ENCODE peak calls at places on chromosomes 2 and 18, in four cellular contexts. One of them, this sample, is unnamed.

GRCh38 chr2:10412380-10412779 is 35.7 kb downstream of the ODC1 start:
- DNase-seq in adrenal gland: no peak
- DNase-seq in foreskin fibroblast: no peak
- DNase-seq in neural crest cell: peak
- DNase-seq in this sample: no peak

GRCh38 chr2:208872591-208872990 is 466.0 kb downstream of the PTH2R start:
- DNase-seq in adrenal gland: no peak
- DNase-seq in foreskin fibroblast: no peak
- DNase-seq in neural crest cell: no peak
- DNase-seq in this sample: no peak

GRCh38 chr2:191848771-191849726 is 2.2 kb upstream of the CAVIN2 start:
- DNase-seq in adrenal gland: no peak
- DNase-seq in foreskin fibroblast: no peak
- DNase-seq in neural crest cell: no peak
- DNase-seq in this sample: no peak

GRCh38 chr18:7754258-7754657 is 187.1 kb downstream of the PTPRM start:
- DNase-seq in adrenal gland: no peak
- DNase-seq in foreskin fibroblast: no peak
- DNase-seq in neural crest cell: no peak
- DNase-seq in this sample: no peak

GRCh38 chr2:221400411-221400810 is 171.7 kb downstream of the EPHA4 start:
- DNase-seq in adrenal gland: no peak
- DNase-seq in foreskin fibroblast: no peak
- DNase-seq in neural crest cell: no peak
- DNase-seq in this sample: no peak

GRCh38 chr2:174878537-174879147 is 114.4 kb upstream of the CHRNA1 start:
- DNase-seq in adrenal gland: peak
- DNase-seq in foreskin fibroblast: peak
- DNase-seq in neural crest cell: no peak
- DNase-seq in this sample: no peak

GRCh38 chr2:77813614-77814013 is 291.4 kb upstream of the LRRTM4 start:
- DNase-seq in adrenal gland: no peak
- DNase-seq in foreskin fibroblast: no peak
- DNase-seq in neural crest cell: no peak
- DNase-seq in this sample: no peak

GRCh38 chr2:212894026-212894425 is 257.4 kb downstream of the IKZF2 start:
- DNase-seq in adrenal gland: no peak
- DNase-seq in foreskin fibroblast: no peak
- DNase-seq in neural crest cell: no peak
- DNase-seq in this sample: no peak

GRCh38 chr18:41767960-41768359 is 187.1 kb upstream of the PIK3C3 start:
- DNase-seq in adrenal gland: peak
- DNase-seq in foreskin fibroblast: no peak
- DNase-seq in neural crest cell: no peak
- DNase-seq in this sample: no peak

DNA sequence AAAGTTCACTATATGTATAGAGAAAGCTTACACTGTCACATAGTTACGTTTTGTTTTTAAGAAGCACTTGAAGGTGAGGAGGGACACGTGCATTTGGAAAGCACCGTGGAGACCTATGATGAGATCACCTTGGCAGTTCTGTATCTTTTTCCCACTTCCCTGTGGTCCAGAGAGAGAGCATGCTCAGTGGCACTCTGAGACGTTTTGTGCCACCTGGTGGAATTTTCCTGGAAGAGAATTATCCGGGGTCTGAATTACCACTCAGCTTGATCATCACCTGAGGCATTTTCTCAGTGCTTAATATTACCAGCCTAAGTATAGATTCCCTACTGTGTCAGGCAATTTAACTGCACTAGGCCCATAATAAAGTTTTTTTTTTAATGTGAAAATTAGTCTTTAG is 469.4 kb upstream of the SMIM21 start:
- DNase-seq in adrenal gland: no peak
- DNase-seq in foreskin fibroblast: no peak
- DNase-seq in neural crest cell: peak
- DNase-seq in this sample: no peak
- TF ChIP-seq CTCF in adrenal gland: no peak
- TF ChIP-seq CTCF in foreskin fibroblast: no peak
- TF ChIP-seq CTCF in neural crest cell: peak
- TF ChIP-seq CTCF in this sample: no peak

DNA sequence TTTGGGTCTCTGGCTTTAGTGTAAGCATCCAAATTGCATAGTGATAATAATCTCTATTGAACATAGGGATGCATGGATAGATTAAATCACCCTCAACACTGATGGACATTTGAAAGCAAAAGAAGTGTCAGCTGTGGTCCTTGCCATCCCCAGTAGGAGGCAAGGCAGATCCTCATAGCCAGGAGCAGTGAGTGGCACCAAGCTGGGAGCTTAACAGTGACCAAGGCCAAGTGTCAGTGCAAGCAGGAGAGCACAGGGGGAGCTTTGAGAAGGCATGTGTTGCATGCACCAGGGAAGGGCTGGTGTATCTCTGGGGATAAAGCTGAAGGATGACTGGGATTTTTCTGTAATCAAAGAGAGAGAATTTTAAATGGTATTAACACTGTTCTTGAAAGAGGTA is 14.7 kb downstream of the SLC14A1 start:
- DNase-seq in adrenal gland: no peak
- DNase-seq in foreskin fibroblast: no peak
- DNase-seq in neural crest cell: no peak
- DNase-seq in this sample: no peak
- TF ChIP-seq CTCF in adrenal gland: no peak
- TF ChIP-seq CTCF in foreskin fibroblast: no peak
- TF ChIP-seq CTCF in neural crest cell: no peak
- TF ChIP-seq CTCF in this sample: no peak

GRCh38 chr2:49044680-49045079 is 109.6 kb downstream of the FSHR start:
- DNase-seq in adrenal gland: no peak
- DNase-seq in foreskin fibroblast: no peak
- DNase-seq in neural crest cell: no peak
- DNase-seq in this sample: no peak
- TF ChIP-seq CTCF in adrenal gland: no peak
- TF ChIP-seq CTCF in foreskin fibroblast: no peak
- TF ChIP-seq CTCF in neural crest cell: peak
- TF ChIP-seq CTCF in this sample: no peak

GRCh38 chr2:215550331-215550730 is 114.5 kb upstream of the FN1 start:
- DNase-seq in adrenal gland: no peak
- DNase-seq in foreskin fibroblast: no peak
- DNase-seq in neural crest cell: no peak
- DNase-seq in this sample: no peak

GRCh38 chr2:215554689-215555088 is 118.8 kb upstream of the FN1 start:
- DNase-seq in adrenal gland: no peak
- DNase-seq in foreskin fibroblast: peak
- DNase-seq in neural crest cell: no peak
- DNase-seq in this sample: no peak

GRCh38 chr2:215556979-215557378 is 121.1 kb upstream of the FN1 start:
- DNase-seq in adrenal gland: no peak
- DNase-seq in foreskin fibroblast: no peak
- DNase-seq in neural crest cell: no peak
- DNase-seq in this sample: no peak

GRCh38 chr2:215552144-215552580 is 116.3 kb upstream of the FN1 start:
- DNase-seq in adrenal gland: no peak
- DNase-seq in foreskin fibroblast: no peak
- DNase-seq in neural crest cell: no peak
- DNase-seq in this sample: no peak

GRCh38 chr2:215553946-215554345 is 118.1 kb upstream of the FN1 start:
- DNase-seq in adrenal gland: no peak
- DNase-seq in foreskin fibroblast: no peak
- DNase-seq in neural crest cell: no peak
- DNase-seq in this sample: no peak
- TF ChIP-seq CTCF in adrenal gland: no peak
- TF ChIP-seq CTCF in foreskin fibroblast: no peak
- TF ChIP-seq CTCF in neural crest cell: no peak
- TF ChIP-seq CTCF in this sample: no peak

GRCh38 chr2:94872088-94872618 is 923 bp downstream of the TEKT4 start:
- DNase-seq in adrenal gland: no peak
- DNase-seq in foreskin fibroblast: no peak
- DNase-seq in neural crest cell: no peak
- DNase-seq in this sample: no peak

GRCh38 chr2:94869552-94870391 is 1.5 kb upstream of the TEKT4 start:
- DNase-seq in adrenal gland: no peak
- DNase-seq in foreskin fibroblast: no peak
- DNase-seq in neural crest cell: no peak
- DNase-seq in this sample: no peak

GRCh38 chr2:94869131-94869530 is 2.1 kb upstream of the TEKT4 start:
- DNase-seq in adrenal gland: no peak
- DNase-seq in foreskin fibroblast: no peak
- DNase-seq in neural crest cell: no peak
- DNase-seq in this sample: no peak

GRCh38 chr2:94871226-94872087 is at the start of gene TEKT4:
- DNase-seq in adrenal gland: no peak
- DNase-seq in foreskin fibroblast: no peak
- DNase-seq in neural crest cell: no peak
- DNase-seq in this sample: peak

GRCh38 chr2:94870392-94871225 is 621 bp upstream of the TEKT4 start:
- DNase-seq in adrenal gland: no peak
- DNase-seq in foreskin fibroblast: no peak
- DNase-seq in neural crest cell: no peak
- DNase-seq in this sample: peak
- TF ChIP-seq CTCF in adrenal gland: no peak
- TF ChIP-seq CTCF in foreskin fibroblast: peak
- TF ChIP-seq CTCF in neural crest cell: peak
- TF ChIP-seq CTCF in this sample: no peak

GRCh38 chr2:202035089-202035940 is 1.7 kb downstream of the FZD7 start:
- DNase-seq in adrenal gland: peak
- DNase-seq in foreskin fibroblast: peak
- DNase-seq in neural crest cell: peak
- DNase-seq in this sample: no peak
- TF ChIP-seq CTCF in adrenal gland: peak
- TF ChIP-seq CTCF in foreskin fibroblast: peak
- TF ChIP-seq CTCF in neural crest cell: peak
- TF ChIP-seq CTCF in this sample: no peak

DNA sequence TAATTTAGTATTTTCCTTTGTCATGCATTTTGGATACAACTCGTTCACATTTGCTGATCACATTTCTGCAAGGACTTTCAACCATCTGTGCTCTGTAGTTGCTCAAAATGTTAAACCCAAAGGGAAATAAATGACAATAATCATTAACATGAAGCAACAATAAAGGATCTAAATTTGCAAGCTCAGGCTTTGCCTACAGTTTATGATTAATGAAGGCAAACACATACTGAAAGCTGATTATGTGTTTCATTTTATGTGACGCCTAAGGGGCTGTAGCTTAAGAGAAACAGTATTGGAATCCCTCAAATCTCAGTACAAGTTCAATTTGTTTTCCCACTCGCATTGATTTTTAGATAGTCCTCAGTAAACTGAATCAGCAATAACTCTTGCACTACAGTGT is 160.3 kb upstream of the FSIP2 start:
- DNase-seq in adrenal gland: no peak
- DNase-seq in foreskin fibroblast: no peak
- DNase-seq in neural crest cell: no peak
- DNase-seq in this sample: no peak
- TF ChIP-seq CTCF in adrenal gland: no peak
- TF ChIP-seq CTCF in foreskin fibroblast: no peak
- TF ChIP-seq CTCF in neural crest cell: no peak
- TF ChIP-seq CTCF in this sample: no peak

GRCh38 chr2:55030766-55031165 is 19.5 kb downstream of the RTN4 start:
- DNase-seq in adrenal gland: no peak
- DNase-seq in foreskin fibroblast: no peak
- DNase-seq in neural crest cell: no peak
- DNase-seq in this sample: no peak
- TF ChIP-seq CTCF in adrenal gland: no peak
- TF ChIP-seq CTCF in foreskin fibroblast: no peak
- TF ChIP-seq CTCF in neural crest cell: no peak
- TF ChIP-seq CTCF in this sample: no peak

This sample was measured in lung.